ENCODE peak calls at places on chromosomes 13 and 19, in four cellular contexts. One of them, this sample, is unnamed.

GRCh38 chr19:12884627-12884925 is 2.4 kb downstream of the KLF1 start:
- DNase-seq in HCT116: no peak
- DNase-seq in HepG2: no peak
- DNase-seq in GM12878: no peak
- DNase-seq in this sample: no peak

GRCh38 chr13:41568990-41569387 is 111.6 kb downstream of the RGCC start:
- DNase-seq in HCT116: no peak
- DNase-seq in HepG2: no peak
- DNase-seq in GM12878: no peak
- DNase-seq in this sample: no peak

GRCh38 chr19:16320987-16321386 is 3.6 kb upstream of the KLF2 start:
- DNase-seq in HCT116: no peak
- DNase-seq in HepG2: no peak
- DNase-seq in GM12878: no peak
- DNase-seq in this sample: no peak

GRCh38 chr13:114142640-114143490 is 10.4 kb upstream of the RASA3 start:
- DNase-seq in HCT116: no peak
- DNase-seq in HepG2: no peak
- DNase-seq in GM12878: no peak
- DNase-seq in this sample: peak

GRCh38 chr19:29678484-29679106 is 13.3 kb downstream of the PLEKHF1 start:
- DNase-seq in HCT116: no peak
- DNase-seq in HepG2: peak
- DNase-seq in GM12878: no peak
- DNase-seq in this sample: no peak

GRCh38 chr13:30301827-30302226 is 5.5 kb downstream of the KATNAL1 start:
- DNase-seq in HCT116: no peak
- DNase-seq in HepG2: no peak
- DNase-seq in GM12878: no peak
- DNase-seq in this sample: no peak

GRCh38 chr19:55877211-55877610 is 40.9 kb downstream of the NLRP4 start:
- DNase-seq in HCT116: no peak
- DNase-seq in HepG2: no peak
- DNase-seq in GM12878: no peak
- DNase-seq in this sample: no peak

GRCh38 chr19:7670790-7671189 is 1.9 kb downstream of the RETN start:
- DNase-seq in HCT116: no peak
- DNase-seq in HepG2: no peak
- DNase-seq in GM12878: no peak
- DNase-seq in this sample: no peak

GRCh38 chr13:100439247-100439955 is 149.2 kb downstream of the GGACT start:
- DNase-seq in HCT116: no peak
- DNase-seq in HepG2: no peak
- DNase-seq in GM12878: no peak
- DNase-seq in this sample: no peak

GRCh38 chr19:4622695-4623421 is 16.5 kb upstream of the TNFAIP8L1 start:
- DNase-seq in HCT116: no peak
- DNase-seq in HepG2: peak
- DNase-seq in GM12878: no peak
- DNase-seq in this sample: no peak

GRCh38 chr19:3270908-3271307 is 46.4 kb downstream of the CELF5 start:
- DNase-seq in HCT116: peak
- DNase-seq in HepG2: peak
- DNase-seq in GM12878: no peak
- DNase-seq in this sample: no peak

GRCh38 chr13:36912369-36912768 is 7.7 kb downstream of the SMAD9 start:
- DNase-seq in HCT116: no peak
- DNase-seq in HepG2: no peak
- DNase-seq in GM12878: no peak
- DNase-seq in this sample: no peak

GRCh38 chr13:96172066-96172465 is 82.2 kb downstream of the HS6ST3 start:
- DNase-seq in HCT116: no peak
- DNase-seq in HepG2: no peak
- DNase-seq in GM12878: no peak
- DNase-seq in this sample: no peak

GRCh38 chr13:104773775-104774174 is 1707.6 kb upstream of the SLC10A2 start:
- DNase-seq in HCT116: peak
- DNase-seq in HepG2: peak
- DNase-seq in GM12878: peak
- DNase-seq in this sample: peak

GRCh38 chr13:92303428-92303827 is 905.0 kb downstream of the GPC5 start:
- DNase-seq in HCT116: no peak
- DNase-seq in HepG2: no peak
- DNase-seq in GM12878: no peak
- DNase-seq in this sample: no peak

GRCh38 chr19:42325896-42326771 is 699 bp downstream of the MEGF8 start:
- DNase-seq in HCT116: no peak
- DNase-seq in HepG2: no peak
- DNase-seq in GM12878: no peak
- DNase-seq in this sample: no peak

GRCh38 chr19:54644056-54644455 is 13.8 kb downstream of the LILRB1 start:
- DNase-seq in HCT116: no peak
- DNase-seq in HepG2: no peak
- DNase-seq in GM12878: no peak
- DNase-seq in this sample: no peak

GRCh38 chr13:75704194-75704941 is 68.2 kb downstream of the LMO7 start:
- DNase-seq in HCT116: no peak
- DNase-seq in HepG2: no peak
- DNase-seq in GM12878: no peak
- DNase-seq in this sample: peak

GRCh38 chr13:93290503-93290902 is 63.9 kb downstream of the GPC6 start:
- DNase-seq in HCT116: no peak
- DNase-seq in HepG2: no peak
- DNase-seq in GM12878: no peak
- DNase-seq in this sample: no peak

GRCh38 chr19:53019684-53020083 is 6.0 kb downstream of the ERVV-1 start:
- DNase-seq in HCT116: peak
- DNase-seq in HepG2: no peak
- DNase-seq in GM12878: no peak
- DNase-seq in this sample: peak

GRCh38 chr13:49219647-49220034 is 497 bp upstream of the MLNR start:
- DNase-seq in HCT116: no peak
- DNase-seq in HepG2: peak
- DNase-seq in GM12878: no peak
- DNase-seq in this sample: no peak

GRCh38 chr13:43387880-43388279 is 364.5 kb downstream of the DNAJC15 start:
- DNase-seq in HCT116: no peak
- DNase-seq in HepG2: no peak
- DNase-seq in GM12878: no peak
- DNase-seq in this sample: no peak

GRCh38 chr13:43390582-43390981 is 367.2 kb downstream of the DNAJC15 start:
- DNase-seq in HCT116: no peak
- DNase-seq in HepG2: no peak
- DNase-seq in GM12878: no peak
- DNase-seq in this sample: no peak

GRCh38 chr13:43389573-43389972 is 366.2 kb downstream of the DNAJC15 start:
- DNase-seq in HCT116: no peak
- DNase-seq in HepG2: no peak
- DNase-seq in GM12878: no peak
- DNase-seq in this sample: no peak

GRCh38 chr13:43390101-43390500 is 366.7 kb downstream of the DNAJC15 start:
- DNase-seq in HCT116: no peak
- DNase-seq in HepG2: no peak
- DNase-seq in GM12878: no peak
- DNase-seq in this sample: no peak

GRCh38 chr13:43388282-43389034 is 365.1 kb downstream of the DNAJC15 start:
- DNase-seq in HCT116: peak
- DNase-seq in HepG2: no peak
- DNase-seq in GM12878: no peak
- DNase-seq in this sample: peak
- TF ChIP-seq JUND in HCT116: no peak
- TF ChIP-seq JUND in HepG2: no peak
- TF ChIP-seq JUND in GM12878: no peak
- TF ChIP-seq JUND in this sample: no peak

GRCh38 chr13:47903836-47904235 is 97.2 kb downstream of the SUCLA2 start:
- DNase-seq in HCT116: no peak
- DNase-seq in HepG2: no peak
- DNase-seq in GM12878: no peak
- DNase-seq in this sample: no peak
- TF ChIP-seq JUND in HCT116: no peak
- TF ChIP-seq JUND in HepG2: no peak
- TF ChIP-seq JUND in GM12878: no peak
- TF ChIP-seq JUND in this sample: no peak

GRCh38 chr13:112705286-112705685 is 15.4 kb downstream of the ATP11A start:
- DNase-seq in HCT116: no peak
- DNase-seq in HepG2: no peak
- DNase-seq in GM12878: no peak
- DNase-seq in this sample: no peak
- TF ChIP-seq JUND in HCT116: no peak
- TF ChIP-seq JUND in HepG2: no peak
- TF ChIP-seq JUND in GM12878: no peak
- TF ChIP-seq JUND in this sample: no peak

DNA sequence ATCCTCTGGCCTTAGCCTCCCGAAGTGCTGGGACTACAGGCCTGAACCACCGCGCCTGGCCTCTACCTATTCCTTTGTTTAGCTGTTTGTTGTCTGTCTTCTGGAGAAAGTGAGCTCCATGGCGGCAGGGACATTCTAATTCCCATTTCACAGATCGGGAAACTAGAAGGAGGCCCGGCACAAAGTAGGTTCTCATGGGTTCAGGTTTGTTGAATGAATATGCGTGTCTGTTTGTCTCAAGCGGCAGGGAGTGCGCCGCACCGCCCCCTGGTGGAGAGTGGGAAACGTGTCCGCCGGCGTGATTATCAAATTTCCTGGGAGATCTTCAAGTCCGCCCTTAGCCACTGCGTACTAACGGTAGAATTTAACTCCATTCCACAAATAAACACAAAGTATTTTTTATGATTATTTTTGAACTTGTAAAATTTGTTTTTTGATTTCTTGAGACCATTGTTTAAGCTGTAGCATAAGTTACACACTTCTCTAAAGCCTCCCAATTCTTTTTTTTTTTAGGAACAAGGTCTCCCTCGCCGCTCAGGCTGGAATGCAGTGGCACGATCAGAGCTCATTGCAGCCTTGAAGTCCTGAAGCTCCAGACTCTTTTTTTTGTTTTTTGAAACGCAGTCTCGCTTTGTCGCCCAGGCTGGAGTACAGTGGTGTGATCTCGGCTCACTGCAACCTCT is 8.9 kb upstream of the CCDC9 start:
- DNase-seq in HCT116: no peak
- DNase-seq in HepG2: peak
- DNase-seq in GM12878: no peak
- DNase-seq in this sample: no peak
- TF ChIP-seq JUND in HCT116: no peak
- TF ChIP-seq JUND in HepG2: no peak
- TF ChIP-seq JUND in GM12878: no peak
- TF ChIP-seq JUND in this sample: no peak

GRCh38 chr13:47249296-47249695 is 352.4 kb upstream of the HTR2A start:
- DNase-seq in HCT116: no peak
- DNase-seq in HepG2: no peak
- DNase-seq in GM12878: no peak
- DNase-seq in this sample: no peak
- TF ChIP-seq JUND in HCT116: no peak
- TF ChIP-seq JUND in HepG2: no peak
- TF ChIP-seq JUND in GM12878: no peak
- TF ChIP-seq JUND in this sample: no peak

DNA sequence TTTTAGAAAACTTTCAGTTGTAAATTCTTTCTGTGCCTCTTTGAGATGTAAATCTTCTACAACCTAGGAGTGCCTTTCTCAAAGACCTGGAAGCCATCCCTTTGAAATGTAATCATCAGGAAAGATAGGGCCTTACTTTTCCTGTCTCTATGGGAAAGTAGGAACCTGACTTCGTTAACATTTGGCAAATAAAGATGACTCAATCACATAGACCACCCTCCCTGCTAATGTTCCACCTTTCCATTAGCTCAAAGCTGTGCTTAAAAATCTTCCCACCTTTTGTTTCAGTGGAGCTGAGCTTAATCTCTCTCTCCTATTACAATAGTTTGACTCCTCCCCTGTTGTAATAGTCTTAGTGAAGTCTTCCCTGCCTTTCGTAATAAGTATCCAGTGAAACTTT is 247.7 kb downstream of the OLFM4 start:
- DNase-seq in HCT116: no peak
- DNase-seq in HepG2: no peak
- DNase-seq in GM12878: no peak
- DNase-seq in this sample: no peak
- TF ChIP-seq JUND in HCT116: no peak
- TF ChIP-seq JUND in HepG2: no peak
- TF ChIP-seq JUND in GM12878: no peak
- TF ChIP-seq JUND in this sample: no peak

GRCh38 chr13:19061278-19061677 is 120.3 kb downstream of the TUBA3C start:
- DNase-seq in HCT116: no peak
- DNase-seq in HepG2: no peak
- DNase-seq in GM12878: no peak
- DNase-seq in this sample: no peak

GRCh38 chr13:19057588-19058340 is 123.9 kb downstream of the TUBA3C start:
- DNase-seq in HCT116: no peak
- DNase-seq in HepG2: no peak
- DNase-seq in GM12878: no peak
- DNase-seq in this sample: no peak

GRCh38 chr13:19060311-19061002 is 121.2 kb downstream of the TUBA3C start:
- DNase-seq in HCT116: no peak
- DNase-seq in HepG2: no peak
- DNase-seq in GM12878: no peak
- DNase-seq in this sample: no peak

GRCh38 chr13:19058566-19058965 is 123.1 kb downstream of the TUBA3C start:
- DNase-seq in HCT116: no peak
- DNase-seq in HepG2: no peak
- DNase-seq in GM12878: no peak
- DNase-seq in this sample: no peak

GRCh38 chr13:19059016-19059780 is 122.4 kb downstream of the TUBA3C start:
- DNase-seq in HCT116: no peak
- DNase-seq in HepG2: no peak
- DNase-seq in GM12878: no peak
- DNase-seq in this sample: no peak
- TF ChIP-seq JUND in HCT116: no peak
- TF ChIP-seq JUND in HepG2: no peak
- TF ChIP-seq JUND in GM12878: no peak
- TF ChIP-seq JUND in this sample: no peak